ENCODE peak calls at places on chromosomes 1 and 21, in ten cellular contexts. I is nephron progenitor cell; B is fibroblast of the aortic adventitia; G is mucosa of descending colon; F is LNCaP clone FGC; Y is endothelial cell; L is CD8-positive, alpha-beta T cell; X is hepatocyte; R is NB4; M is kidney epithelial cell. A is an unnamed sample.

GRCh38 chr1:228181635-228182034 is 16.0 kb downstream of the IBA57 start:
- DNase-seq in I (no peak), B (no peak), G (no peak), F (no peak), Y (no peak), L (no peak), X (no peak), R (no peak), M (no peak), A (no peak)

GRCh38 chr1:197924516-197925123 is 7.4 kb downstream of the LHX9 start:
- DNase-seq in I (peak; percentile 35), B (peak; percentile 57), G (peak; percentile 67), F (no peak), Y (peak; percentile 47), L (no peak), X (peak; percentile 66), R (peak; percentile 72), M (no peak), A (no peak)

GRCh38 chr1:146032613-146033219 is 11.2 kb upstream of the HJV start:
- DNase-seq in I (no peak), B (peak; percentile 62), G (no peak), F (no peak), Y (no peak), L (no peak), X (peak; percentile 58), R (peak; percentile 75), M (no peak), A (no peak)

GRCh38 chr21:43597052-43597451 is 62.2 kb downstream of the HSF2BP start:
- DNase-seq in I (no peak), B (peak; percentile 60), G (no peak), F (no peak), Y (no peak), L (no peak), X (peak; percentile 71), R (no peak), M (peak; percentile 80), A (no peak)

GRCh38 chr1:242569867-242570266 is 45.4 kb upstream of the PLD5 start:
- DNase-seq in I (no peak), B (no peak), G (no peak), F (no peak), Y (no peak), L (no peak), X (no peak), R (no peak), M (peak; percentile 19), A (no peak)

GRCh38 chr1:14486401-14487110 is 111.9 kb upstream of the KAZN start:
- DNase-seq in I (no peak), B (peak; percentile 98), G (no peak), F (peak; percentile 59), Y (no peak), L (no peak), X (no peak), R (no peak), M (peak; percentile 65), A (peak; percentile 87)

GRCh38 chr1:94296018-94296417 is 58.6 kb upstream of the ARHGAP29 start:
- DNase-seq in I (no peak), B (peak; percentile 95), G (no peak), F (no peak), Y (no peak), L (no peak), X (no peak), R (no peak), M (no peak), A (no peak)

GRCh38 chr21:25881524-25882376 is 147.0 kb downstream of the GABPA start:
- DNase-seq in I (peak; percentile 59), B (peak; percentile 73), G (peak; percentile 79), F (no peak), Y (peak; percentile 70), L (peak; percentile 71), X (peak; percentile 74), R (peak; percentile 57), M (no peak), A (no peak)

GRCh38 chr1:8197493-8198282 is 120.2 kb upstream of the SLC45A1 start:
- DNase-seq in I (no peak), B (peak; percentile 96), G (no peak), F (no peak), Y (no peak), L (no peak), X (peak; percentile 82), R (no peak), M (peak; percentile 81), A (peak; percentile 68)

GRCh38 chr1:55337801-55338447 is 122.8 kb upstream of the USP24 start:
- DNase-seq in I (no peak), B (peak; percentile 75), G (peak; percentile 34), F (peak; percentile 65), Y (peak; percentile 37), L (no peak), X (peak; percentile 53), R (peak; percentile 59), M (no peak), A (peak; percentile 23)

GRCh38 chr1:147892731-147893214 is 9.8 kb upstream of the GJA8 start:
- DNase-seq in I (peak; percentile 41), B (peak; percentile 75), G (peak; percentile 26), F (peak; percentile 13), Y (peak; percentile 26), L (no peak), X (peak; percentile 68), R (peak; percentile 47), M (peak; percentile 16), A (peak; percentile 19)

GRCh38 chr1:171652234-171652822 is at the start of gene MYOC:
- DNase-seq in I (no peak), B (no peak), G (no peak), F (no peak), Y (no peak), L (no peak), X (no peak), R (no peak), M (no peak), A (no peak)

GRCh38 chr21:45517249-45518065 is 24.8 kb downstream of the SLC19A1 start:
- DNase-seq in I (no peak), B (no peak), G (no peak), F (no peak), Y (no peak), L (no peak), X (no peak), R (peak; percentile 73), M (no peak), A (no peak)

GRCh38 chr1:200154069-200154767 is 126.7 kb downstream of the NR5A2 start:
- DNase-seq in I (no peak), B (no peak), G (peak; percentile 14), F (no peak), Y (peak; percentile 11), L (peak; percentile 72), X (no peak), R (peak; percentile 94), M (no peak), A (no peak)

GRCh38 chr1:229526695-229527094 is 18.6 kb upstream of the NUP133 start:
- DNase-seq in I (no peak), B (no peak), G (no peak), F (no peak), Y (no peak), L (no peak), X (no peak), R (no peak), M (no peak), A (no peak)

DNA sequence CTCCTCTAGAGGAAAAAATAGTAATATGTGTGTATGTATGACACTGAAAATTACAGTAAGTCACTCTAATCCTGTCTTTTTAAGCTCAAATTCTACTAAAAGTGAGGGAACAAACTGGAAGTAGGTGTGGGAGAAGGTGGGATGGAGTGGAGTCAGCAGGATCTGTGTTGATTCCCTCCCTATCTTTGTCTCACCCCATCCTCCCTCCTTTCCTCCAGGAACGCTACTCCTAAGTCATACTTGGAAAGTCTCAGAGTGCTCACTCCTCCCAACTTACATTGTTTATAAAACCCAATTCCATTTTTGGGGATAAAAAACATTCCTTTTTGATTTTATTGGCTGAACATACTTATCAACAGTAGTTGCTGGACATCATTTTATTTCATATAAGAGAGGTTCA is 14.9 kb upstream of the NUP133 start:
- DNase-seq in I (no peak), B (no peak), G (no peak), F (no peak), Y (no peak), L (no peak), X (no peak), R (no peak), M (no peak), A (no peak)
- TF ChIP-seq CTCF in I (no peak), B (no peak), G (no peak), F (no peak), Y (no peak), L (no peak), X (no peak), R (no peak), M (no peak), A (no peak)

GRCh38 chr21:37563641-37564340 is 197.2 kb downstream of the DYRK1A start:
- DNase-seq in I (no peak), B (peak; percentile 88), G (peak; percentile 93), F (peak; percentile 69), Y (peak; percentile 50), L (peak; percentile 94), X (no peak), R (peak; percentile 96), M (peak; percentile 63), A (peak; percentile 61)
- TF ChIP-seq CTCF in I (no peak), B (peak; percentile 37), G (no peak), F (peak; percentile 30), Y (no peak), L (peak; percentile 63), X (no peak), R (peak; percentile 21), M (peak; percentile 42), A (peak; percentile 48)

DNA sequence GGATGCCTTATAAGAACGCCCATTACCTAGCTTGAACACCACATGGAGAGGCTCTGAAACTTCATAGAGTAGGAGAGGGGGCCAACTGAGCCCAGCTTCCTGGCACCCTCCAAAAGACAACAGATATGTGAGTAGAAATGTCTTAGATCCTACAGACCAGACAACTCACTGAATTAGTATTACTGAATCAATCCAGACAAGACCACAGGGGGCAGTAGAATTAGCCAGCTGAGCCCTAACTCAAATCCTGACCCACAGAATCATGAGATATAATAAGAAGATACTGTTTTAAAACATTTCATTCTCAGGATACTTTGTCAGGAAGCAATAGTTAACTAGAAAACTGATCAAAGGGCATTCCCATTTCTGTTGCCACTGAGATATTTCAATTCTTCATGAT is 45.8 kb upstream of the C1orf21 start:
- DNase-seq in I (no peak), B (peak; percentile 5), G (no peak), F (no peak), Y (no peak), L (no peak), X (no peak), R (no peak), M (no peak), A (no peak)
- TF ChIP-seq CTCF in I (no peak), B (peak; percentile 33), G (no peak), F (peak; percentile 13), Y (peak; percentile 11), L (no peak), X (no peak), R (no peak), M (no peak), A (no peak)

DNA sequence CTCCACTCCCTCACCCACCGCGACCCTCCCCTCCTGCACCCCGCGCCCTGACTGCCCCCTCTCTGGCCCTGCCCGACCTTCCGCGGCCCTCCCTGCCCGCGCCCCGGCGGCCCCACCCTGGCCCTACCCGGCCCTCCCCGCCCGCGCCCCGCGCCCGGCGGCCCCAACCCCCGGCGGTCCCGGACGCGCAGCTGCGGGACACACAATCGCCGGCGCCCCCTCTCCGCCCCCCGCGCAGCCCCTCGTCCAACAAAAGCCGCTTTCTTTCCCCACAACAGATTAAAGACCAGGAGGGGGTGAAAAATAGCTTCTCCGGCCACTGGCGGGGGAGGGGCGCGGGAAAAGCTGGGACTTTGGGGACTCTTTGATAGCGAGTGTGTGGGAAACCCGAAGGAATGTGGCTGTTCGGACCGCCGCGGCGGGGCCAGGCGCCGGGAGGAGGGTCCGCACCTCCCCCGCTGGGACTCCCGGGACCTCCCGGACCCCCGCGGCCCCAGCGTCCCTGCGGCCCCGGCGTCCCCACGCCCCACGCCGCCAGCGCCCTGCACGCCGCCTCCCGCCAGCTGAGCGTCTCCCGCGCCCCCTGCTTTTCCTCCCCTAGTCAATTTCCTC is 8.8 kb upstream of the ID3 start:
- DNase-seq in I (peak; percentile 77), B (no peak), G (peak; percentile 55), F (no peak), Y (peak; percentile 48), L (no peak), X (no peak), R (no peak), M (no peak), A (no peak)
- TF ChIP-seq CTCF in I (no peak), B (no peak), G (no peak), F (no peak), Y (no peak), L (no peak), X (no peak), R (no peak), M (no peak), A (no peak)

A was measured in AG04449.